ENCODE peak calls at places on chromosomes 2 and 18, in four cellular contexts. H is MM.1S, S is HT1080, J is LoVo. A is an unnamed sample.

GRCh38 chr18:72866901-72867701 is 686 bp downstream of the NETO1 start:
- DNase-seq in J (no peak), H (no peak), S (no peak), A (no peak)

GRCh38 chr2:9655441-9656269 is 24.9 kb upstream of the YWHAQ start:
- DNase-seq in S (peak; percentile 98), J (no peak), H (no peak), A (no peak)

GRCh38 chr18:34299828-34300227 is 75.1 kb upstream of the NOL4 start:
- DNase-seq in J (no peak), S (no peak), H (no peak), A (no peak)

GRCh38 chr18:75112486-75113096 is 96.3 kb downstream of the PTGR3 start:
- DNase-seq in J (no peak), S (no peak), H (no peak), A (peak; percentile 34)

GRCh38 chr2:173427887-173428683 is 73.4 kb downstream of the CDCA7 start:
- DNase-seq in J (peak; percentile 31), S (peak; percentile 42), H (no peak), A (no peak)

GRCh38 chr18:61216086-61216485 is 117.1 kb upstream of the CDH20 start:
- DNase-seq in J (no peak), S (no peak), H (no peak), A (no peak)

GRCh38 chr2:190867182-190867581 is 13.4 kb upstream of the GLS start:
- DNase-seq in H (no peak), S (no peak), J (no peak), A (no peak)

GRCh38 chr18:12567849-12568248 is 90.1 kb downstream of the SPIRE1 start:
- DNase-seq in J (no peak), S (no peak), H (no peak), A (no peak)

A was measured in Peyer's patch.